ENCODE peak calls at places on chromosomes 7 and 10, in five cellular contexts. X is mucosa of descending colon, S is thoracic aorta, K is iPS DF 6.9, R is sigmoid colon. F is an unnamed sample.
A peak's percentile ranks its signal among the peaks of the same experiment; 100 is the strongest.

GRCh38 chr10:88027570-88027969 is 164.1 kb downstream of the PTEN start:
- DNase-seq in K (no peak), S (no peak), R (no peak), X (no peak), F (no peak)

GRCh38 chr10:76311752-76312699 is 880.6 kb downstream of the LRMDA start:
- DNase-seq in R (no peak), X (no peak), K (no peak), S (no peak), F (peak; percentile 43)

GRCh38 chr7:87106974-87107612 is 45.2 kb upstream of the DMTF1 start:
- DNase-seq in X (no peak), S (no peak), K (no peak), R (no peak), F (no peak)

GRCh38 chr7:30556854-30557644 is 37.6 kb upstream of the GARS1 start:
- DNase-seq in K (no peak), R (no peak), X (no peak), S (no peak), F (no peak)

GRCh38 chr7:25894002-25894901 is 257.7 kb upstream of the NFE2L3 start:
- DNase-seq in X (peak; percentile 48), K (no peak), S (no peak), R (no peak), F (peak; percentile 46)

GRCh38 chr7:80318081-80318480 is 183.4 kb downstream of the GNAI1 start:
- DNase-seq in R (no peak), K (no peak), X (no peak), S (no peak), F (no peak)

GRCh38 chr10:58836991-58837390 is 324.3 kb downstream of the BICC1 start:
- DNase-seq in R (no peak), X (no peak), S (no peak), K (no peak), F (no peak)

GRCh38 chr7:158698657-158699195 is 5.9 kb downstream of the NCAPG2 start:
- DNase-seq in K (no peak), R (no peak), S (no peak), X (no peak), F (no peak)

GRCh38 chr10:129101232-129101980 is 365.6 kb upstream of the MGMT start:
- DNase-seq in R (no peak), X (no peak), S (no peak), K (no peak), F (no peak)

GRCh38 chr10:6201511-6201975 is 1.2 kb upstream of the PFKFB3 start:
- DNase-seq in S (no peak), X (peak; percentile 81), R (peak; percentile 89), K (no peak), F (peak; percentile 84)

GRCh38 chr10:80444646-80445319 is 9.3 kb upstream of the TSPAN14 start:
- DNase-seq in X (peak; percentile 68), R (peak; percentile 79), K (no peak), S (no peak), F (peak; percentile 63)

GRCh38 chr7:45922810-45923209 is 1.7 kb upstream of the IGFBP3 start:
- DNase-seq in K (no peak), R (no peak), X (no peak), S (no peak), F (no peak)

GRCh38 chr10:71255817-71256660 is 43.7 kb downstream of the UNC5B start:
- DNase-seq in R (peak; percentile 84), X (peak; percentile 91), K (no peak), S (no peak), F (peak; percentile 74)

GRCh38 chr7:73905360-73905759 is 44.4 kb downstream of the TMEM270 start:
- DNase-seq in R (peak; percentile 45), X (peak; percentile 8), S (no peak), K (no peak), F (no peak)

GRCh38 chr7:117061751-117062150 is 108.5 kb downstream of the ST7 start:
- DNase-seq in K (no peak), R (no peak), S (no peak), X (no peak), F (no peak)

GRCh38 chr7:98687331-98687863 is 70.3 kb downstream of the NPTX2 start:
- DNase-seq in X (no peak), R (no peak), S (no peak), K (no peak), F (no peak)

GRCh38 chr10:43137701-43137970 is 609 bp upstream of the CSGALNACT2 start:
- DNase-seq in R (no peak), K (no peak), X (peak; percentile 63), S (no peak), F (no peak)

GRCh38 chr7:73872056-73872908 is 11.3 kb downstream of the TMEM270 start:
- DNase-seq in K (no peak), S (no peak), R (no peak), X (no peak), F (no peak)

GRCh38 chr10:120997313-120998102 is 146.3 kb downstream of the WDR11 start:
- DNase-seq in K (no peak), R (no peak), S (no peak), X (no peak), F (no peak)

GRCh38 chr10:517872-518475 is 171.5 kb downstream of the DIP2C start:
- DNase-seq in X (no peak), R (peak; percentile 54), S (no peak), K (no peak), F (no peak)

GRCh38 chr7:50450691-50451051 is 521 bp upstream of the FIGNL1 start:
- DNase-seq in X (peak; percentile 57), S (no peak), K (no peak), R (no peak), F (no peak)

GRCh38 chr10:124648131-124648475 is 96.1 kb downstream of the FAM53B start:
- DNase-seq in S (no peak), X (no peak), R (no peak), K (no peak), F (no peak)

GRCh38 chr10:80131499-80131901 is 1.0 kb upstream of the PLAC9 start:
- DNase-seq in S (no peak), R (peak; percentile 14), K (no peak), X (no peak), F (no peak)

GRCh38 chr10:90179696-90180407 is 478.5 kb downstream of the KIF20B start:
- DNase-seq in S (no peak), X (no peak), R (no peak), K (no peak), F (no peak)

GRCh38 chr7:43130347-43130746 is 17.9 kb downstream of the HECW1 start:
- DNase-seq in S (no peak), K (no peak), X (no peak), R (no peak), F (no peak)

GRCh38 chr10:116210588-116211346 is 62.2 kb downstream of the GFRA1 start:
- DNase-seq in S (no peak), R (no peak), K (no peak), X (no peak), F (no peak)

GRCh38 chr7:133165001-133165400 is 83.1 kb upstream of the CHCHD3 start:
- DNase-seq in S (no peak), R (no peak), K (no peak), X (no peak), F (no peak)

GRCh38 chr7:133164444-133164843 is 82.6 kb upstream of the CHCHD3 start:
- DNase-seq in R (no peak), S (no peak), X (no peak), K (no peak), F (no peak)

GRCh38 chr7:133167300-133167699 is 85.4 kb upstream of the CHCHD3 start:
- DNase-seq in K (no peak), X (no peak), S (no peak), R (no peak), F (no peak)
- H3K4me1 ChIP-seq in K (no peaks in the 10 kb centered on the region), X (no peaks in the 10 kb centered on the region), S (no peaks in the 10 kb centered on the region), R (no peaks in the 10 kb centered on the region), F (no peaks in the 10 kb centered on the region)

DNA sequence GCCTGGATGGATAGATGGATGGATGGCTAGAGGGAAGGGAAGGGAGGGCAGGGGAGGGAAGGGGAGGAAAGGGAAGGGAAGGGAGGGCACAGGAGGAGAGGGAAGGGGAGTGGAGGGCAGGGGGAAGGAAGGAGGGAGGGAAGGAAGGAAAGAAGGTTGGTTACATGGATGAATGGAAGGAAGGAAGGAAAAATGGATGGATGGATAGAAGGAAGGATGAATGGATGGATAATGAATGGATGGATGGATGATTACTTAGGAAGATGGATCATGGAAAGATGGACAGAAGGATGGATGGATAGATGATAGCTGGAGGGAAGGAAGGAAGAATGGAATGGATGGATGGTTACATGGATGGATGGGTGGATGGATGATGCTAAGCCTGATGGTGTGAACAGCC is 451.7 kb upstream of the FOXK1 start:
- DNase-seq in X (no peak), K (no peak), S (no peak), R (no peak), F (no peak)
- H3K4me1 ChIP-seq in X (no peaks in the 10 kb centered on the region), K (no peaks in the 10 kb centered on the region), S (no peaks in the 10 kb centered on the region), R (no peaks in the 10 kb centered on the region), F (no peaks in the 10 kb centered on the region)

DNA sequence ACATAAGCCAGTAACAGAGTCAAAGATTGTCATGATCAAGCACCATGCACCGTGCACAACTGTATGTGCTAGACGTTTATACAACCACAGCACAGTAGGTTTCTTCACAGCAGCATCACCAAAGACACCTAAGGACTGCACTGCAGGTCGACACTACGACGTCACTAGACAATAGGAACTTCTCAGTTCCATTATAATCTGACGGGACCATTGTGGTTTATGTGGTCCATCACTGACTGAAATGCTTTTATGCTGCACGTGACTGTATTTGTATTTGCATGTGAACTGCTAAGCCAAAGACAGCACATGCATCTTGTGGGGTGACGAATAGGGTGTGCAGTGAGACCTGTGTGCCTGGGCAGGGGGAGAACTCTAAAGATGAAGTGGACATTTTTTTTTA is 164.9 kb downstream of the PARD3 start:
- DNase-seq in X (no peak), R (no peak), S (no peak), K (no peak), F (no peak)
- H3K4me1 ChIP-seq in X (peaks cover under 1% of the 10 kb centered on the region), R (peaks cover 35% of the 10 kb centered on the region), S (no peaks in the 10 kb centered on the region), K (peaks cover 5% of the 10 kb centered on the region), F (peaks cover 37% of the 10 kb centered on the region)

GRCh38 chr7:65800890-65801341 is 72.0 kb upstream of the VKORC1L1 start:
- DNase-seq in R (no peak), K (no peak), S (no peak), X (no peak), F (no peak)

GRCh38 chr7:65798111-65799075 is 74.5 kb upstream of the VKORC1L1 start:
- DNase-seq in X (no peak), K (no peak), R (no peak), S (no peak), F (no peak)

GRCh38 chr7:65796205-65796604 is 76.7 kb upstream of the VKORC1L1 start:
- DNase-seq in X (no peak), S (no peak), K (no peak), R (no peak), F (no peak)
- H3K4me1 ChIP-seq in X (no peaks in the 10 kb centered on the region), S (no peaks in the 10 kb centered on the region), K (no peaks in the 10 kb centered on the region), R (no peaks in the 10 kb centered on the region), F (no peaks in the 10 kb centered on the region)

GRCh38 chr10:62054408-62054807 is 152.9 kb downstream of the ARID5B start:
- DNase-seq in K (no peak), R (no peak), S (no peak), X (no peak), F (no peak)
- H3K4me1 ChIP-seq in K (peaks cover 3% of the 10 kb centered on the region), R (peaks cover 73% of the 10 kb centered on the region), S (peaks cover 78% of the 10 kb centered on the region), X (peaks cover 34% of the 10 kb centered on the region), F (peaks cover 74% of the 10 kb centered on the region)

F was measured in stomach.